ENCODE peak calls at places on chromosome 13, in five cellular contexts. One of them, this sample, is unnamed.

GRCh38 chr13:111792956-111793355 is 274.0 kb upstream of the SOX1 start:
- DNase-seq in neural crest cell: no peak
- DNase-seq in foreskin fibroblast: no peak
- DNase-seq in stimulated activated CD4-positive, alpha-beta T cell treated with anti-CD3 and anti-CD28 coated beads, Interleukin-4, amount 100 ng/mL, for 1 hour: no peak
- DNase-seq in bronchial epithelial cell: no peak
- DNase-seq in this sample: no peak

GRCh38 chr13:19606152-19606551 is 27.3 kb upstream of the MPHOSPH8 start:
- DNase-seq in foreskin fibroblast: peak
- DNase-seq in stimulated activated CD4-positive, alpha-beta T cell treated with anti-CD3 and anti-CD28 coated beads, Interleukin-4, amount 100 ng/mL, for 1 hour: no peak
- DNase-seq in neural crest cell: no peak
- DNase-seq in bronchial epithelial cell: peak
- DNase-seq in this sample: no peak

GRCh38 chr13:111206148-111206547 is 91.0 kb downstream of the ARHGEF7 start:
- DNase-seq in neural crest cell: no peak
- DNase-seq in foreskin fibroblast: no peak
- DNase-seq in stimulated activated CD4-positive, alpha-beta T cell treated with anti-CD3 and anti-CD28 coated beads, Interleukin-4, amount 100 ng/mL, for 1 hour: no peak
- DNase-seq in bronchial epithelial cell: no peak
- DNase-seq in this sample: no peak

GRCh38 chr13:113907637-113908617 is 44.1 kb upstream of the GAS6 start:
- DNase-seq in foreskin fibroblast: peak
- DNase-seq in stimulated activated CD4-positive, alpha-beta T cell treated with anti-CD3 and anti-CD28 coated beads, Interleukin-4, amount 100 ng/mL, for 1 hour: no peak
- DNase-seq in neural crest cell: no peak
- DNase-seq in bronchial epithelial cell: peak
- DNase-seq in this sample: no peak

GRCh38 chr13:112818698-112819045 is 128.8 kb downstream of the ATP11A start:
- DNase-seq in neural crest cell: no peak
- DNase-seq in bronchial epithelial cell: no peak
- DNase-seq in foreskin fibroblast: no peak
- DNase-seq in stimulated activated CD4-positive, alpha-beta T cell treated with anti-CD3 and anti-CD28 coated beads, Interleukin-4, amount 100 ng/mL, for 1 hour: no peak
- DNase-seq in this sample: no peak

GRCh38 chr13:110546933-110547332 is 14.6 kb downstream of the RAB20 start:
- DNase-seq in bronchial epithelial cell: peak
- DNase-seq in stimulated activated CD4-positive, alpha-beta T cell treated with anti-CD3 and anti-CD28 coated beads, Interleukin-4, amount 100 ng/mL, for 1 hour: no peak
- DNase-seq in foreskin fibroblast: peak
- DNase-seq in neural crest cell: no peak
- DNase-seq in this sample: no peak

GRCh38 chr13:24290280-24290932 is 19.0 kb upstream of the C1QTNF9 start:
- DNase-seq in neural crest cell: no peak
- DNase-seq in stimulated activated CD4-positive, alpha-beta T cell treated with anti-CD3 and anti-CD28 coated beads, Interleukin-4, amount 100 ng/mL, for 1 hour: no peak
- DNase-seq in foreskin fibroblast: no peak
- DNase-seq in bronchial epithelial cell: no peak
- DNase-seq in this sample: no peak

GRCh38 chr13:100721885-100722512 is 47.4 kb upstream of the TMTC4 start:
- DNase-seq in bronchial epithelial cell: peak
- DNase-seq in stimulated activated CD4-positive, alpha-beta T cell treated with anti-CD3 and anti-CD28 coated beads, Interleukin-4, amount 100 ng/mL, for 1 hour: peak
- DNase-seq in neural crest cell: peak
- DNase-seq in foreskin fibroblast: peak
- DNase-seq in this sample: peak

GRCh38 chr13:52011690-52012511 is at the start of gene ALG11:
- DNase-seq in bronchial epithelial cell: peak
- DNase-seq in foreskin fibroblast: peak
- DNase-seq in neural crest cell: peak
- DNase-seq in stimulated activated CD4-positive, alpha-beta T cell treated with anti-CD3 and anti-CD28 coated beads, Interleukin-4, amount 100 ng/mL, for 1 hour: peak
- DNase-seq in this sample: peak